ENCODE peak calls at places on chromosomes 11 and 22, in eight cellular contexts. P, E, B, Z, O, J, W and X are unnamed samples.

GRCh38 chr11:111623527-111624030 is 21.3 kb downstream of the SIK2 start:
- DNase-seq in P (no peak), E (no peak), B (no peak), Z (no peak), O (no peak), J (no peak), W (no peak), X (no peak)

GRCh38 chr11:8090756-8091155 is 9.7 kb downstream of the TUB start:
- DNase-seq in P (peak), E (no peak), B (peak), Z (peak), O (peak), J (peak), W (peak), X (no peak)

GRCh38 chr22:27259390-27259789 is 542.2 kb downstream of the MN1 start:
- DNase-seq in P (no peak), E (no peak), B (no peak), Z (no peak), O (no peak), J (no peak), W (no peak), X (no peak)

GRCh38 chr11:133331031-133331430 is 201.3 kb downstream of the OPCML start:
- DNase-seq in P (no peak), E (no peak), B (no peak), Z (no peak), O (no peak), J (no peak), W (no peak), X (no peak)

GRCh38 chr11:72306186-72306585 is 62.2 kb upstream of the PHOX2A start:
- DNase-seq in P (no peak), E (peak), B (no peak), Z (no peak), O (no peak), J (no peak), W (no peak), X (no peak)

GRCh38 chr11:129620705-129621104 is 194.9 kb upstream of the TMEM45B start:
- DNase-seq in P (no peak), E (no peak), B (no peak), Z (no peak), O (no peak), J (no peak), W (no peak), X (no peak)

GRCh38 chr22:23245799-23246136 is 65.5 kb downstream of the BCR start:
- DNase-seq in P (no peak), E (peak), B (no peak), Z (no peak), O (no peak), J (no peak), W (no peak), X (no peak)

GRCh38 chr11:95443386-95443785 is 212.4 kb upstream of the SESN3 start:
- DNase-seq in P (no peak), E (no peak), B (no peak), Z (no peak), O (peak), J (no peak), W (no peak), X (no peak)

GRCh38 chr22:48366591-48366990 is 1461.1 kb downstream of the BRD1 start:
- DNase-seq in P (no peak), E (no peak), B (no peak), Z (no peak), O (no peak), J (no peak), W (no peak), X (no peak)

GRCh38 chr22:49863936-49864335 is 10.3 kb downstream of the ZBED4 start:
- DNase-seq in P (no peak), E (no peak), B (no peak), Z (no peak), O (no peak), J (peak), W (no peak), X (no peak)

GRCh38 chr22:35685731-35686130 is 31.9 kb upstream of the APOL5 start:
- DNase-seq in P (no peak), E (peak), B (no peak), Z (no peak), O (peak), J (no peak), W (no peak), X (no peak)

GRCh38 chr11:130448416-130449068 is at the start of gene ADAMTS15:
- DNase-seq in P (peak), E (peak), B (peak), Z (peak), O (no peak), J (no peak), W (peak), X (no peak)

GRCh38 chr22:23849009-23850006 is 8.4 kb upstream of the SLC2A11 start:
- DNase-seq in P (peak), E (peak), B (peak), Z (peak), O (peak), J (peak), W (peak), X (no peak)

GRCh38 chr11:47132490-47132889 is 44.2 kb downstream of the ARFGAP2 start:
- DNase-seq in P (no peak), E (no peak), B (no peak), Z (no peak), O (no peak), J (no peak), W (no peak), X (no peak)

GRCh38 chr22:23256986-23257888 is 76.9 kb downstream of the BCR start:
- DNase-seq in P (no peak), E (no peak), B (no peak), Z (no peak), O (no peak), J (no peak), W (no peak), X (no peak)

GRCh38 chr11:66070604-66071325 is 693 bp downstream of the PACS1 start:
- DNase-seq in P (no peak), E (peak), B (peak), Z (no peak), O (no peak), J (no peak), W (peak), X (no peak)

GRCh38 chr11:66067640-66068039 is 2.4 kb upstream of the PACS1 start:
- DNase-seq in P (no peak), E (no peak), B (no peak), Z (no peak), O (no peak), J (no peak), W (no peak), X (no peak)

GRCh38 chr11:66069715-66070603 is at the start of gene PACS1:
- DNase-seq in P (no peak), E (peak), B (peak), Z (no peak), O (peak), J (peak), W (peak), X (no peak)

GRCh38 chr11:66068154-66068821 is 1.8 kb upstream of the PACS1 start:
- DNase-seq in P (peak), E (peak), B (peak), Z (peak), O (peak), J (peak), W (peak), X (no peak)

GRCh38 chr11:66068923-66069714 is 953 bp upstream of the PACS1 start:
- DNase-seq in P (no peak), E (peak), B (no peak), Z (no peak), O (peak), J (no peak), W (no peak), X (no peak)
- H2AFZ ChIP-seq in P (peak), E (peak), B (no peak), Z (no peak), O (no peak), J (peak), W (no peak), X (no peak)

GRCh38 chr11:13091373-13091772 is 82.3 kb downstream of the RASSF10 start:
- DNase-seq in P (no peak), E (no peak), B (no peak), Z (no peak), O (no peak), J (no peak), W (no peak), X (no peak)
- H2AFZ ChIP-seq in P (no peak), E (no peak), B (no peak), Z (no peak), O (no peak), J (no peak), W (no peak), X (peak)

GRCh38 chr11:34493468-34493867 is 20.1 kb downstream of the ELF5 start:
- DNase-seq in P (no peak), E (no peak), B (no peak), Z (no peak), O (no peak), J (no peak), W (no peak), X (no peak)

GRCh38 chr11:34492806-34493414 is 20.7 kb downstream of the ELF5 start:
- DNase-seq in P (peak), E (peak), B (peak), Z (peak), O (peak), J (peak), W (peak), X (no peak)

GRCh38 chr11:34493926-34494595 is 19.5 kb downstream of the ELF5 start:
- DNase-seq in P (no peak), E (no peak), B (no peak), Z (no peak), O (no peak), J (no peak), W (no peak), X (no peak)

GRCh38 chr11:34495724-34496377 is 17.7 kb downstream of the ELF5 start:
- DNase-seq in P (no peak), E (no peak), B (no peak), Z (peak), O (no peak), J (no peak), W (no peak), X (no peak)

DNA sequence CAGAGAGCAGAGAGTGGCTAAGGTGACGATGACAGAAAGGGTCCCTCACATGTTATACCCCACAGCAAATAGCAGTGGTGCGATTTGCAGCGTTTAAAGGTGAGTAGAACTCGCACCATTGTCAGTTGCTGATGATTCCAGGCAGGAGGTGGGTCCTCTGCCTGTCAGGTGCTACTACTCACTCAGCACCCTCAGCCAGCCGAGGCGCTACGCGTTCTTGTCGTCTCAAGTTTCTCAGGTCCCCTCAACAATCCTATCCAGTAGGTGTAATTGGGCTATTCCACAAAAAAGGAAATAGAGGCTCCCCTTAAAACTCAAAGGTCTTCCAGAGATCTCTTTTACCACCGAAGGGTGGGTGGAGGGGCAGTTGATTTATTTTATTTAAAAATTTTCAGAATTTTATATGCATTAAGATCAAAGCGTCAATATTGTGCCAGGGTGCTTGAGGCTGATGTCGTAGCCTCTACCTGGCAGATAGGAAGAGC is 18.3 kb downstream of the ELF5 start:
- DNase-seq in P (no peak), E (no peak), B (peak), Z (peak), O (no peak), J (no peak), W (no peak), X (no peak)
- H2AFZ ChIP-seq in P (no peak), E (no peak), B (no peak), Z (peak), O (no peak), J (no peak), W (no peak), X (no peak)

GRCh38 chr11:63833048-63833447 is 5.9 kb upstream of the MARK2 start:
- DNase-seq in P (no peak), E (no peak), B (no peak), Z (no peak), O (no peak), J (no peak), W (no peak), X (no peak)
- H2AFZ ChIP-seq in P (no peak), E (no peak), B (no peak), Z (no peak), O (no peak), J (no peak), W (no peak), X (no peak)

GRCh38 chr11:62806611-62807121 is 1.4 kb upstream of the NXF1 start:
- DNase-seq in P (no peak), E (peak), B (no peak), Z (no peak), O (peak), J (no peak), W (no peak), X (no peak)
- H2AFZ ChIP-seq in P (no peak), E (peak), B (no peak), Z (no peak), O (peak), J (no peak), W (no peak), X (no peak)